ENCODE peak calls at places on chromosomes 12 and 14, in eight cellular contexts. C, R, Q, G, J, U, M and E are unnamed samples.

GRCh38 chr12:3453947-3454675 is 36.9 kb upstream of the PRMT8 start:
- DNase-seq in C (no peak), R (no peak), Q (peak), G (peak), J (peak), U (no peak), M (no peak), E (no peak)

GRCh38 chr12:100229876-100230275 is 29.3 kb downstream of the ACTR6 start:
- DNase-seq in C (no peak), R (peak), Q (peak), G (no peak), J (no peak), U (no peak), M (no peak), E (no peak)

GRCh38 chr12:9381619-9382018 is 173.4 kb upstream of the PZP start:
- DNase-seq in C (no peak), R (peak), Q (no peak), G (no peak), J (no peak), U (no peak), M (no peak), E (no peak)

GRCh38 chr12:47251919-47252318 is 172.2 kb upstream of the AMIGO2 start:
- DNase-seq in C (no peak), R (no peak), Q (no peak), G (no peak), J (no peak), U (no peak), M (no peak), E (no peak)

GRCh38 chr12:130916251-130916911 is 37.3 kb upstream of the ADGRD1 start:
- DNase-seq in C (peak), R (peak), Q (peak), G (peak), J (no peak), U (peak), M (no peak), E (peak)

GRCh38 chr14:37592288-37593274 is 2.5 kb downstream of the FOXA1 start:
- DNase-seq in C (no peak), R (no peak), Q (no peak), G (peak), J (no peak), U (peak), M (no peak), E (no peak)

GRCh38 chr14:85296466-85297210 is 233.3 kb upstream of the FLRT2 start:
- DNase-seq in C (peak), R (peak), Q (peak), G (peak), J (no peak), U (no peak), M (no peak), E (no peak)

GRCh38 chr14:67653651-67654280 is 20.7 kb downstream of the VTI1B start:
- DNase-seq in C (no peak), R (no peak), Q (peak), G (no peak), J (no peak), U (no peak), M (no peak), E (no peak)

GRCh38 chr12:128572311-128572810 is 251.4 kb downstream of the SLC15A4 start:
- DNase-seq in C (no peak), R (no peak), Q (no peak), G (peak), J (peak), U (no peak), M (no peak), E (no peak)

GRCh38 chr12:23640754-23641153 is 308.7 kb downstream of the SOX5 start:
- DNase-seq in C (no peak), R (no peak), Q (no peak), G (no peak), J (no peak), U (peak), M (no peak), E (no peak)

GRCh38 chr12:114499338-114499737 is 93.4 kb upstream of the TBX5 start:
- DNase-seq in C (no peak), R (no peak), Q (peak), G (no peak), J (no peak), U (no peak), M (no peak), E (no peak)

GRCh38 chr12:6281081-6281809 is 29.2 kb upstream of the PLEKHG6 start:
- DNase-seq in C (no peak), R (no peak), Q (no peak), G (no peak), J (no peak), U (no peak), M (peak), E (peak)

GRCh38 chr12:82486524-82487235 is 128.4 kb downstream of the METTL25 start:
- DNase-seq in C (peak), R (no peak), Q (peak), G (no peak), J (peak), U (no peak), M (no peak), E (no peak)

GRCh38 chr14:73133795-73134194 is 2.5 kb upstream of the PSEN1 start:
- DNase-seq in C (no peak), R (no peak), Q (no peak), G (no peak), J (no peak), U (no peak), M (no peak), E (no peak)